ENCODE peak calls at places on chromosomes 2 and 18, in six cellular contexts. R is K562, D is HCT116, A is SK-N-SH, E is GM12878, U is H1. Y is an unnamed sample.

GRCh38 chr2:6993230-6993640 is 76.0 kb downstream of the RNF144A start:
- DNase-seq in R (no peak), A (peak), D (no peak), U (no peak), E (no peak), Y (no peak)

GRCh38 chr2:193331701-193332100 is 1137.0 kb upstream of the TMEFF2 start:
- DNase-seq in D (no peak), R (no peak), U (no peak), E (no peak), A (no peak), Y (no peak)

GRCh38 chr2:240597054-240597418 is 10.5 kb downstream of the CAPN10 start:
- DNase-seq in U (no peak), D (no peak), E (no peak), A (no peak), R (no peak), Y (no peak)

GRCh38 chr2:234415706-234416105 is 81.2 kb downstream of the ARL4C start:
- DNase-seq in U (no peak), R (no peak), A (no peak), E (no peak), D (no peak), Y (no peak)

GRCh38 chr18:69400253-69400975 is at the start of gene DOK6:
- DNase-seq in A (peak), E (no peak), U (no peak), D (no peak), R (no peak), Y (no peak)

GRCh38 chr2:229713371-229714079 is 830 bp downstream of the DNER start:
- DNase-seq in E (no peak), U (no peak), R (no peak), D (no peak), A (peak), Y (no peak)

GRCh38 chr18:64116806-64117205 is 32.1 kb downstream of the LINC00305 start:
- DNase-seq in D (no peak), R (no peak), A (no peak), U (no peak), E (no peak), Y (no peak)

GRCh38 chr2:174076948-174077347 is 111.8 kb upstream of the SP3 start:
- DNase-seq in D (no peak), U (no peak), E (no peak), R (no peak), A (no peak), Y (no peak)

GRCh38 chr2:70140978-70141753 is 49.7 kb downstream of the C2orf42 start:
- DNase-seq in U (peak), A (peak), E (peak), D (peak), R (peak), Y (no peak)

GRCh38 chr2:238121511-238122286 is 16.8 kb upstream of the KLHL30 start:
- DNase-seq in R (no peak), A (no peak), U (no peak), D (no peak), E (no peak), Y (no peak)

GRCh38 chr2:168138369-168138768 is 109.0 kb downstream of the STK39 start:
- DNase-seq in R (no peak), U (no peak), A (no peak), E (no peak), D (no peak), Y (no peak)

GRCh38 chr2:223187256-223187655 is 135.3 kb downstream of the KCNE4 start:
- DNase-seq in R (no peak), E (no peak), D (no peak), U (no peak), A (no peak), Y (no peak)

GRCh38 chr2:118761791-118762190 is 85.7 kb downstream of the EN1 start:
- DNase-seq in U (no peak), D (no peak), R (no peak), E (no peak), A (no peak), Y (no peak)

GRCh38 chr2:147204102-147204501 is 640.7 kb upstream of the ACVR2A start:
- DNase-seq in E (no peak), R (no peak), U (no peak), D (no peak), A (no peak), Y (no peak)

GRCh38 chr2:8642332-8643078 is 39.4 kb upstream of the ID2 start:
- DNase-seq in D (no peak), R (no peak), E (no peak), A (peak), U (no peak), Y (no peak)

GRCh38 chr2:219642064-219642444 is 14.6 kb downstream of the SLC4A3 start:
- DNase-seq in A (no peak), R (no peak), D (no peak), E (no peak), U (no peak), Y (no peak)

GRCh38 chr2:10331033-10331701 is 28.5 kb downstream of the HPCAL1 start:
- DNase-seq in R (peak), D (peak), A (no peak), E (peak), U (no peak), Y (no peak)
- TF ChIP-seq JUND in R (no peak), D (no peak), A (no peak), E (no peak), U (no peak), Y (no peak)

GRCh38 chr18:61551586-61551985 is 218.4 kb downstream of the CDH20 start:
- DNase-seq in E (peak), R (peak), U (peak), D (peak), A (peak), Y (peak)
- TF ChIP-seq JUND in E (no peak), R (no peak), U (no peak), D (no peak), A (no peak), Y (no peak)

GRCh38 chr18:71844810-71845209 is 699.3 kb downstream of the CBLN2 start:
- DNase-seq in R (no peak), D (no peak), A (no peak), E (no peak), U (no peak), Y (no peak)
- TF ChIP-seq JUND in R (no peak), D (no peak), A (no peak), E (no peak), U (no peak), Y (no peak)

GRCh38 chr2:84477886-84478285 is 18.8 kb upstream of the SUCLG1 start:
- DNase-seq in A (no peak), E (no peak), D (no peak), R (no peak), U (no peak), Y (no peak)

GRCh38 chr2:84478867-84479266 is 19.8 kb upstream of the SUCLG1 start:
- DNase-seq in R (no peak), E (no peak), U (no peak), A (no peak), D (no peak), Y (no peak)

GRCh38 chr2:84474176-84474575 is 15.1 kb upstream of the SUCLG1 start:
- DNase-seq in U (no peak), D (no peak), E (no peak), R (no peak), A (no peak), Y (peak)
- TF ChIP-seq JUND in U (no peak), D (no peak), E (no peak), R (no peak), A (no peak), Y (no peak)

DNA sequence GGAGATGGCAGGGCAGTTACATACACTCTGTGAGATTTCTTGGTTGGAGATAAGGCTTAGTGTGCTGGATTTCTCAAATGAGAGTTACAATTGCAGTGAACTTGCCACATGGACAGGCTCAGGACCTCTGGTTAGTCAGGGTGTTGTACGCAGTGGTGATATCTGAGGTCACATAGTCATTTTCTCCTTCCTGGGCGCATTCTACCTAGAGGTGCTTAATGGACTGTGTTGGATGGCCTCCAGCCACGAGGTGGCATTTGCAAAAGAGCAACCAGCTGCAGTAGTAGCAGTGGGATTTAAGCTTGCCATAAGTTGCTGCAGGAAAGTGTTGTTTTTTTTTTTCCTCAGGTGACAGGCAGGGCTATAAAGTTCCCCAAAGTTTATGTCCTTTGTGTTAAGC is 173.8 kb upstream of the TMEM200C start:
- DNase-seq in R (no peak), E (no peak), A (no peak), D (no peak), U (no peak), Y (no peak)
- TF ChIP-seq JUND in R (no peak), E (no peak), A (no peak), D (no peak), U (no peak), Y (no peak)

DNA sequence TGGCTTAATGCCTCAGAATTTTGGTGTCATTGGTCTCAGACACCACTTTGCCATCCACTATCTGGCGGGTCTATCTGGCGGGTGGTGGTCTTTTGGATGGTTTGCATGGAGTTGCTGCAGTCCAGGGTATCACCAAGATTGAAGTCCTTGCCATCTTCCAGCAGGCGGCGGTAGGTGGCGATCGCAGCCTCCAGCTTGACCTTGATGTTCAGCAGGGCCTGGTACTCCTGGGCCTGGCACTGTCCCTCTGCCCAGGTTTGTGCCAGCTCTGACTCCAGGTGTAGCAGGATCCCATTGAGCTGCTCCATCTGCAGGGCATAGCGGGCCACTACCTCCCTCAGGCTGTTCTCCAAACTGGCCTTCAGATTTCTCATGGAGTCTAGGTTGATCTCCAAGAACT is 188.2 kb downstream of the MEMO1 start:
- DNase-seq in D (no peak), A (no peak), R (no peak), U (no peak), E (no peak), Y (no peak)
- TF ChIP-seq JUND in D (no peak), A (no peak), R (no peak), U (no peak), E (no peak), Y (no peak)

DNA sequence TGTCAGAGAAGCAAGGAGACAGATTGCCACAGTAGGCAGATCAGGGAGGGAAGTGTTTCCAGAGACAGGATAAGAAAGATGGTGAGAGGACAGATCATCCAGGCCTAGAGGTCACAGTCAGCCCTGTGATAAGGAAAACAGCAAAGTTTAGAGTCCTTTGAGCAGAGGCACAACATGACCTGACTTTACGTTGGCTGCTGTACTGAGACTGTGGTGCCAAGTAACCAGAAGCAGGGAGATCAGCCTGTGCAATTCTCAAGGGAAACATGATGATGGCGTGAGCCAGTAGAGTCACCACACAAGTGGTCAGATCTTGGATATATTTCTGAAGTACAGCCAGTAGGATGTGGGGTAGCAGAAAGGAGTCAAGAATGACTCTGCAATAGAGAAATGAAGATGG is 43.7 kb downstream of the SMC6 start:
- DNase-seq in A (no peak), R (peak), U (no peak), D (no peak), E (no peak), Y (no peak)
- TF ChIP-seq JUND in A (no peak), R (no peak), U (no peak), D (no peak), E (no peak), Y (no peak)

GRCh38 chr2:50751255-50752069 is 280.5 kb downstream of the NRXN1 start:
- DNase-seq in A (no peak), U (no peak), E (no peak), R (no peak), D (no peak), Y (no peak)

GRCh38 chr2:50743471-50743870 is 288.5 kb downstream of the NRXN1 start:
- DNase-seq in R (no peak), E (no peak), A (no peak), D (no peak), U (no peak), Y (no peak)

GRCh38 chr2:50749226-50749625 is 282.7 kb downstream of the NRXN1 start:
- DNase-seq in U (no peak), D (no peak), R (no peak), E (no peak), A (no peak), Y (no peak)

GRCh38 chr2:50748652-50749174 is 283.2 kb downstream of the NRXN1 start:
- DNase-seq in A (peak), D (no peak), R (no peak), E (no peak), U (no peak), Y (no peak)

DNA sequence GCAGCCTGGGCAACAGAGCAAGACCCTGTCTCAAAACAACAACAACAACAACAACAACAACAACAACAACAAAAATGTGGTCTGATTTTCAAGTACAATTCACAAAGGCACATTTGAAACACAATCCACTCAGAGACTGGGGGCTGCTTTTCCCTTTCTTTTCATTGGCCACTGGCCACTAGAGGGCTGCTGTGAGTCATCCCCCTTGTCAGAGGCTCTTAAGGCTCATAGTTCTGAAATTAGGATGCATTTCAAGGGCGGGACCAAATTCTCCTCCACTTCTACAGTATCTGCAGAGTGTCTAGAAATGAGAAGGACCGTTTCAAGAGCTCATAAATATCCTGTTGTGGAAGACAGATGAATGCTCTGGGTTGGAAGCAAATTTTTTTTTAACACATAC is 285.4 kb downstream of the NRXN1 start:
- DNase-seq in E (no peak), U (no peak), D (peak), R (peak), A (peak), Y (peak)
- TF ChIP-seq JUND in E (no peak), U (peak), D (no peak), R (no peak), A (no peak), Y (no peak)

DNA sequence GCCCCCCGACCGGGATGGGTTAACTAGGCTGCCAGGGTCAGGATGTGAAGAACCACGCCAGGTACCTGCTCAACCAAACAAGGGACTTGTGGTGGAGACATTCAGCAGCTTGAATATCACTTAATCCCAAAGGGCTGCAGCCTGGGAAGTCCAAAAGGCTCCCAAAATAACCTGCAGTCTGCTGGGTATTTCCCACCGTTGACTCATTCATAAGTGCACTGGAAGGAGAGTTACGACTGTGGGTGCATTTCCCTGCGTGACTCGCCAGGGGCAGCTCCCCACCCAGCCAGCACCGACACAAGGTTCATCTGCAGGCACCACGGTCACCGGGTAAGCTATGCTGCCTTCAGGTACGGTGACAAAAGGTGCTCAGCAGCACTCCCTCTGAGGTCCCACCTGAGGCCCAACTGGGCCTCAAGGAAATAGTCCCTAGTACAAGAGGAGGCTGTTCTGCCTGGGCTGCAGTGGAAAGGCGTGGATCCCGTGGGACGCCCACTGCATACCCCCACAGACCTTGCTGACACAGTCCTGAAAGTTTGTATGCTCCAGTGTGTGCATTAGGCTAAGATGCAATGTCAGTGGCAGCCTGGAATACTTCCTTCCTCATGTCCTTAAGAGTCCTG is 86.5 kb downstream of the UXS1 start:
- DNase-seq in U (no peak), R (no peak), D (no peak), E (no peak), A (no peak), Y (no peak)
- TF ChIP-seq JUND in U (no peak), R (no peak), D (no peak), E (no peak), A (no peak), Y (no peak)

Y was measured in T47D.